ENCODE peak calls at places on chromosomes 13 and 19, in nine cellular contexts. A is stimulated activated CD4-positive, alpha-beta T cell treated with anti-CD3 and anti-CD28 coated beads, Interleukin-4, amount 100 ng/mL, for 48 hours; Z is fibroblast of the aortic adventitia; D is esophagus squamous epithelium; M is foreskin fibroblast; B is nucleus accumbens; E is fibroblast of pulmonary artery; O is upper lobe of right lung; R is WERI-Rb-1. H is an unnamed sample.

GRCh38 chr19:39297931-39298634 is 1.9 kb downstream of the IFNL1 start:
- DNase-seq in A (peak), Z (no peak), D (no peak), M (no peak), B (no peak), E (no peak), O (peak), R (no peak), H (peak)

GRCh38 chr19:42102877-42103276 is 26.9 kb downstream of the ZNF574 start:
- DNase-seq in A (no peak), Z (no peak), D (no peak), M (no peak), B (no peak), E (no peak), O (no peak), R (no peak), H (no peak)

GRCh38 chr19:39100500-39101166 is 16.5 kb downstream of the ACP7 start:
- DNase-seq in A (no peak), Z (no peak), D (no peak), M (no peak), B (no peak), E (no peak), O (no peak), R (no peak), H (no peak)

GRCh38 chr19:18796239-18796638 is 5.1 kb upstream of the COMP start:
- DNase-seq in A (no peak), Z (no peak), D (no peak), M (no peak), B (no peak), E (no peak), O (no peak), R (no peak), H (no peak)

GRCh38 chr13:110616103-110617101 is 1.1 kb downstream of the NAXD start:
- DNase-seq in A (peak), Z (peak), D (no peak), M (peak), B (no peak), E (peak), O (no peak), R (peak), H (peak)

GRCh38 chr13:31896427-31896826 is 135.1 kb upstream of the FRY start:
- DNase-seq in A (no peak), Z (peak), D (no peak), M (peak), B (no peak), E (peak), O (no peak), R (no peak), H (no peak)

GRCh38 chr19:33047422-33047821 is 17.3 kb downstream of the RHPN2 start:
- DNase-seq in A (no peak), Z (peak), D (no peak), M (no peak), B (no peak), E (no peak), O (peak), R (no peak), H (no peak)

GRCh38 chr19:47480658-47481057 is 3.4 kb downstream of the KPTN start:
- DNase-seq in A (no peak), Z (no peak), D (no peak), M (no peak), B (no peak), E (no peak), O (no peak), R (no peak), H (no peak)

GRCh38 chr13:76225815-76226489 is 589.8 kb downstream of the LMO7 start:
- DNase-seq in A (no peak), Z (peak), D (no peak), M (peak), B (no peak), E (peak), O (no peak), R (no peak), H (no peak)

GRCh38 chr19:4379383-4380253 is 20.7 kb downstream of the SH3GL1 start:
- DNase-seq in A (peak), Z (no peak), D (no peak), M (no peak), B (no peak), E (peak), O (peak), R (no peak), H (peak)

GRCh38 chr19:3723883-3724282 is 15.7 kb downstream of the TJP3 start:
- DNase-seq in A (no peak), Z (no peak), D (no peak), M (no peak), B (no peak), E (no peak), O (no peak), R (peak), H (no peak)

GRCh38 chr13:53839461-53839860 is 810.8 kb downstream of the OLFM4 start:
- DNase-seq in A (no peak), Z (no peak), D (no peak), M (no peak), B (no peak), E (no peak), O (no peak), R (no peak), H (no peak)

GRCh38 chr13:40539954-40540706 is 126.3 kb downstream of the FOXO1 start:
- DNase-seq in A (no peak), Z (peak), D (no peak), M (peak), B (no peak), E (peak), O (no peak), R (no peak), H (no peak)

GRCh38 chr19:54364775-54365257 is at the start of gene LAIR1:
- DNase-seq in A (peak), Z (no peak), D (no peak), M (no peak), B (no peak), E (no peak), O (peak), R (no peak), H (peak)

GRCh38 chr13:46666727-46667456 is 113.9 kb downstream of the LRCH1 start:
- DNase-seq in A (no peak), Z (no peak), D (no peak), M (no peak), B (no peak), E (no peak), O (no peak), R (no peak), H (no peak)

GRCh38 chr19:40416918-40417713 is 3.9 kb upstream of the PRX start:
- DNase-seq in A (no peak), Z (no peak), D (no peak), M (peak), B (no peak), E (peak), O (no peak), R (peak), H (no peak)

GRCh38 chr13:113528798-113529180 is 38.3 kb upstream of the DCUN1D2 start:
- DNase-seq in A (no peak), Z (no peak), D (no peak), M (no peak), B (no peak), E (no peak), O (no peak), R (peak), H (no peak)

GRCh38 chr19:40035996-40036395 is 20.0 kb downstream of the ZNF780B start:
- DNase-seq in A (no peak), Z (no peak), D (no peak), M (no peak), B (no peak), E (no peak), O (no peak), R (no peak), H (no peak)

H was measured in activated naive CD8-positive, alpha-beta T cell treated with anti-CD3 and anti-CD28 coated beads, Interleukin-2, amount 10 ng/mL, durations not matched to agents 7 days and 5 days.